ENCODE peak calls at places on chromosomes 16 and 17, in five cellular contexts. One of them, this sample, is unnamed. For H3K4me1, the result is how much of the 10 kb centered on the place peaks cover.

GRCh38 chr16:17260271-17260849 is 210.4 kb downstream of the XYLT1 start:
- DNase-seq in heart right ventricle: no peak
- DNase-seq in transverse colon: no peak
- DNase-seq in heart left ventricle: no peak
- DNase-seq in uterus: no peak
- DNase-seq in this sample: no peak

GRCh38 chr16:50386139-50386538 is 17.4 kb upstream of the BRD7 start:
- DNase-seq in heart right ventricle: no peak
- DNase-seq in transverse colon: no peak
- DNase-seq in heart left ventricle: no peak
- DNase-seq in uterus: no peak
- DNase-seq in this sample: no peak

GRCh38 chr17:16211601-16212000 is 3.7 kb downstream of the NCOR1 start:
- DNase-seq in heart right ventricle: no peak
- DNase-seq in transverse colon: no peak
- DNase-seq in heart left ventricle: no peak
- DNase-seq in uterus: no peak
- DNase-seq in this sample: no peak

GRCh38 chr16:66524601-66525164 is 25.2 kb downstream of the TK2 start:
- DNase-seq in heart right ventricle: no peak
- DNase-seq in transverse colon: peak
- DNase-seq in heart left ventricle: peak
- DNase-seq in uterus: no peak
- DNase-seq in this sample: no peak

GRCh38 chr17:67652433-67652832 is 65.3 kb upstream of the NOL11 start:
- DNase-seq in heart right ventricle: no peak
- DNase-seq in transverse colon: no peak
- DNase-seq in heart left ventricle: no peak
- DNase-seq in uterus: no peak
- DNase-seq in this sample: no peak

GRCh38 chr17:10105513-10106001 is 92.8 kb downstream of the GAS7 start:
- DNase-seq in heart right ventricle: no peak
- DNase-seq in transverse colon: no peak
- DNase-seq in heart left ventricle: peak
- DNase-seq in uterus: peak
- DNase-seq in this sample: no peak

GRCh38 chr16:17927015-17927414 is 409.5 kb downstream of the NPIPA8 start:
- DNase-seq in heart right ventricle: no peak
- DNase-seq in transverse colon: no peak
- DNase-seq in heart left ventricle: no peak
- DNase-seq in uterus: no peak
- DNase-seq in this sample: no peak

GRCh38 chr17:74305865-74306654 is 20.0 kb upstream of the KIF19 start:
- DNase-seq in heart right ventricle: no peak
- DNase-seq in transverse colon: no peak
- DNase-seq in heart left ventricle: no peak
- DNase-seq in uterus: no peak
- DNase-seq in this sample: no peak

GRCh38 chr17:34987232-34987631 is 6.9 kb downstream of the LIG3 start:
- DNase-seq in heart right ventricle: no peak
- DNase-seq in transverse colon: no peak
- DNase-seq in heart left ventricle: no peak
- DNase-seq in uterus: no peak
- DNase-seq in this sample: no peak
- H3K4me1 ChIP-seq in heart right ventricle: under half
- H3K4me1 ChIP-seq in transverse colon: under half
- H3K4me1 ChIP-seq in heart left ventricle: under half
- H3K4me1 ChIP-seq in uterus: under half
- H3K4me1 ChIP-seq in this sample: under half

GRCh38 chr17:76360461-76360860 is 6.7 kb upstream of the PRPSAP1 start:
- DNase-seq in heart right ventricle: no peak
- DNase-seq in transverse colon: no peak
- DNase-seq in heart left ventricle: no peak
- DNase-seq in uterus: no peak
- DNase-seq in this sample: no peak

GRCh38 chr17:76363107-76363801 is 9.5 kb upstream of the PRPSAP1 start:
- DNase-seq in heart right ventricle: no peak
- DNase-seq in transverse colon: no peak
- DNase-seq in heart left ventricle: no peak
- DNase-seq in uterus: no peak
- DNase-seq in this sample: no peak

GRCh38 chr17:76357597-76358158 is 4.0 kb upstream of the PRPSAP1 start:
- DNase-seq in heart right ventricle: no peak
- DNase-seq in transverse colon: no peak
- DNase-seq in heart left ventricle: no peak
- DNase-seq in uterus: no peak
- DNase-seq in this sample: no peak

GRCh38 chr17:76356803-76357456 is 3.2 kb upstream of the PRPSAP1 start:
- DNase-seq in heart right ventricle: no peak
- DNase-seq in transverse colon: peak
- DNase-seq in heart left ventricle: no peak
- DNase-seq in uterus: no peak
- DNase-seq in this sample: no peak

DNA sequence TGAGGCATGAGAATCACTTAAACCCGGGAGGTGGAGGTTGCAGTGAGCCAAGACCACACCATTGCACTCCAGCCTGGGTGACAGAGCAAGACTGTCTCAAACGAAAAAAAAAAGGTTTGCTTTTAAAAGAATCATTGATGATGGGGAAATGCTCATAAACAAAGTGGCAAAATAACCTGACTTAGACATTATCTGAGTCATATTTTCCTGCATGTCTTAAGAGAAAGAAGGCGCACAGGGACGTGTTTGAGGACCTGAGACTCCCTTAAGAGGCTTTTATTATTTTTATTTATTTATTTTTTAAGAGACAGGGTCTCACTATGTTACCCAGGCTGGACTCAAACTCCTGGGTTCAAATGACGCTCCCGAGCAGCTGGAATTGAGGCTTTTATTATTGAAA is 5.7 kb upstream of the PRPSAP1 start:
- DNase-seq in heart right ventricle: no peak
- DNase-seq in transverse colon: no peak
- DNase-seq in heart left ventricle: no peak
- DNase-seq in uterus: no peak
- DNase-seq in this sample: no peak
- H3K27ac ChIP-seq in heart right ventricle: no peak
- H3K27ac ChIP-seq in transverse colon: no peak
- H3K27ac ChIP-seq in heart left ventricle: no peak
- H3K27ac ChIP-seq in uterus: no peak
- H3K27ac ChIP-seq in this sample: no peak

GRCh38 chr16:56789360-56789759 is 59.4 kb downstream of the NUP93 start:
- DNase-seq in heart right ventricle: peak
- DNase-seq in transverse colon: peak
- DNase-seq in heart left ventricle: peak
- DNase-seq in uterus: peak
- DNase-seq in this sample: peak

GRCh38 chr16:56788435-56788834 is 58.5 kb downstream of the NUP93 start:
- DNase-seq in heart right ventricle: no peak
- DNase-seq in transverse colon: no peak
- DNase-seq in heart left ventricle: no peak
- DNase-seq in uterus: no peak
- DNase-seq in this sample: no peak

GRCh38 chr16:56781565-56781964 is 51.6 kb downstream of the NUP93 start:
- DNase-seq in heart right ventricle: no peak
- DNase-seq in transverse colon: no peak
- DNase-seq in heart left ventricle: no peak
- DNase-seq in uterus: no peak
- DNase-seq in this sample: no peak

GRCh38 chr16:56783332-56783731 is 53.4 kb downstream of the NUP93 start:
- DNase-seq in heart right ventricle: no peak
- DNase-seq in transverse colon: no peak
- DNase-seq in heart left ventricle: no peak
- DNase-seq in uterus: no peak
- DNase-seq in this sample: no peak

GRCh38 chr16:56787185-56787584 is 57.3 kb downstream of the NUP93 start:
- DNase-seq in heart right ventricle: no peak
- DNase-seq in transverse colon: no peak
- DNase-seq in heart left ventricle: no peak
- DNase-seq in uterus: no peak
- DNase-seq in this sample: no peak
- TF ChIP-seq CTCF in heart right ventricle: no peak
- TF ChIP-seq CTCF in transverse colon: no peak
- TF ChIP-seq CTCF in heart left ventricle: no peak
- TF ChIP-seq CTCF in uterus: no peak
- TF ChIP-seq CTCF in this sample: no peak

GRCh38 chr16:53261276-53261675 is 173.0 kb upstream of the RBL2 start:
- DNase-seq in heart right ventricle: no peak
- DNase-seq in transverse colon: no peak
- DNase-seq in heart left ventricle: no peak
- DNase-seq in uterus: no peak
- DNase-seq in this sample: no peak

GRCh38 chr16:53258809-53259208 is 175.5 kb upstream of the RBL2 start:
- DNase-seq in heart right ventricle: no peak
- DNase-seq in transverse colon: no peak
- DNase-seq in heart left ventricle: no peak
- DNase-seq in uterus: no peak
- DNase-seq in this sample: no peak

DNA sequence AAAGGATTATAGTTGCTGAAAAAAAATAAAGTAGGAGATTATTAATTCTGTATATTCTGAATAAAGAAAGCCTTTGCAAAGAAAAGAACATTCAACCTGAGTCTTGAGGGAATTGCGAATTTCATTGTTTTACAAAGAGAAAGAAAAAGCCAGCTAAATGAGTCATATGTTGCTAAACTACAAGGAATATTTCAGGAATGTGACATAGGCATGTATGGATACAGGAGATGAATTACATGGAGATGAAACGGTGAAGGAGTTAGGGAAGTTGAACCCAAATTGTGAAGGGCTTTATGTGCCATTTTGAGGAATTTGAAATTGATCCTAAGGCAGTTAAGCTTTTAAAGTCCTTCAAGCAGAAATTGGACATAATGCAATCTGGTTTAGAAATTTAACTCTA is 177.3 kb upstream of the RBL2 start:
- DNase-seq in heart right ventricle: no peak
- DNase-seq in transverse colon: no peak
- DNase-seq in heart left ventricle: no peak
- DNase-seq in uterus: no peak
- DNase-seq in this sample: no peak
- H3K4me1 ChIP-seq in heart right ventricle: under half
- H3K4me1 ChIP-seq in transverse colon: under half
- H3K4me1 ChIP-seq in heart left ventricle: under half
- H3K4me1 ChIP-seq in uterus: under half
- H3K4me1 ChIP-seq in this sample: under half

DNA sequence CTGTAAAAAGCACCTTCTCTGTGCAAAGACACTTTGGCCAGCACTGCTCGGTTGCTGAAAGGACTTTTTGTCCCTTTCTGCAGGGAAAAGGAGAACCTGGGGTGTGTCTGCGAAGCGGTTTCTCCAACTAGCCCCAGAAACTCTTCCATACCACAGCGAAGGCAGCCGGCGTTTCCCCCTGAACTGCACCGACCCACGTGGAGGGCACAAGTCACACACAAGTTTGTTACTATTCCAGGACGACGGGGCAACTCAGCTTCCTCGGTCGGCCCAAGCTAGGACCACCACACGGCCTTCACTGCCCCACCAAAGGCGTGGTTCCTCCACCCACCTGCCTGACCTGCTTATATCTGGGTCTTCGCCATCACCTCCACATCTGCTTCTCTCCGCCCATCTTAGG is 1.9 kb downstream of the RTN4RL1 start:
- DNase-seq in heart right ventricle: no peak
- DNase-seq in transverse colon: no peak
- DNase-seq in heart left ventricle: no peak
- DNase-seq in uterus: no peak
- DNase-seq in this sample: no peak
- H3K27ac ChIP-seq in heart right ventricle: no peak
- H3K27ac ChIP-seq in transverse colon: no peak
- H3K27ac ChIP-seq in heart left ventricle: no peak
- H3K27ac ChIP-seq in uterus: no peak
- H3K27ac ChIP-seq in this sample: no peak

GRCh38 chr16:30956601-30957455 is 726 bp upstream of the SETD1A start:
- DNase-seq in heart right ventricle: peak
- DNase-seq in transverse colon: peak
- DNase-seq in heart left ventricle: peak
- DNase-seq in uterus: peak
- DNase-seq in this sample: peak
- TF ChIP-seq CTCF in heart right ventricle: peak
- TF ChIP-seq CTCF in transverse colon: peak
- TF ChIP-seq CTCF in heart left ventricle: peak
- TF ChIP-seq CTCF in uterus: no peak
- TF ChIP-seq CTCF in this sample: no peak

GRCh38 chr16:2156849-2157224 is 1.3 kb downstream of the TRAF7 start:
- DNase-seq in heart right ventricle: no peak
- DNase-seq in transverse colon: no peak
- DNase-seq in heart left ventricle: no peak
- DNase-seq in uterus: no peak
- DNase-seq in this sample: no peak
- H3K4me1 ChIP-seq in heart right ventricle: half or more
- H3K4me1 ChIP-seq in transverse colon: half or more
- H3K4me1 ChIP-seq in heart left ventricle: half or more
- H3K4me1 ChIP-seq in uterus: under half
- H3K4me1 ChIP-seq in this sample: under half